ENCODE peak calls at places on chromosomes 2 and 18, in four cellular contexts. B is mucosa of descending colon, K is uterus, Q is AG04449. Z is an unnamed sample.

GRCh38 chr2:200798519-200798918 is 13.2 kb upstream of the BZW1 start:
- DNase-seq in B (no peak), K (no peak), Q (no peak), Z (no peak)

GRCh38 chr2:236667526-236667925 is 97.9 kb downstream of the ACKR3 start:
- DNase-seq in B (no peak), K (no peak), Q (no peak), Z (no peak)

GRCh38 chr2:152804687-152805408 is 86.4 kb downstream of the ARL6IP6 start:
- DNase-seq in B (no peak), K (no peak), Q (no peak), Z (no peak)

GRCh38 chr2:128604045-128604444 is 285.4 kb upstream of the HS6ST1 start:
- DNase-seq in B (no peak), K (no peak), Q (no peak), Z (no peak)

GRCh38 chr2:6495466-6495865 is 370.2 kb downstream of the CMPK2 start:
- DNase-seq in B (no peak), K (no peak), Q (no peak), Z (no peak)

GRCh38 chr18:57043241-57043640 is 103.6 kb upstream of the BOD1L2 start:
- DNase-seq in B (no peak), K (no peak), Q (no peak), Z (no peak)

GRCh38 chr2:184053326-184053725 is 545.0 kb upstream of the ZNF804A start:
- DNase-seq in B (peak; percentile 86), K (no peak), Q (no peak), Z (no peak)

GRCh38 chr2:25977768-25978167 is 4.5 kb downstream of the KIF3C start:
- DNase-seq in B (no peak), K (no peak), Q (no peak), Z (no peak)

GRCh38 chr2:102130651-102130991 is 11.9 kb upstream of the IL1R1 start:
- DNase-seq in B (no peak), K (no peak), Q (no peak), Z (no peak)

GRCh38 chr2:191593622-191594416 is 84.1 kb upstream of the NABP1 start:
- DNase-seq in B (no peak), K (no peak), Q (no peak), Z (no peak)

GRCh38 chr2:184779777-184780176 is 181.4 kb downstream of the ZNF804A start:
- DNase-seq in B (no peak), K (no peak), Q (no peak), Z (no peak)

GRCh38 chr2:36762764-36763490 is 66.4 kb downstream of the VIT start:
- DNase-seq in B (no peak), K (no peak), Q (no peak), Z (no peak)

GRCh38 chr2:189076572-189076971 is 102.4 kb downstream of the COL3A1 start:
- DNase-seq in B (peak; percentile 6), K (no peak), Q (no peak), Z (no peak)

GRCh38 chr2:216865658-216866057 is 5.8 kb upstream of the TNP1 start:
- DNase-seq in B (no peak), K (no peak), Q (no peak), Z (no peak)

GRCh38 chr2:117771969-117772630 is 42.4 kb upstream of the DDX18 start:
- DNase-seq in B (no peak), K (no peak), Q (no peak), Z (no peak)
- TF ChIP-seq CTCF in B (no peak), K (no peak), Q (no peak), Z (peak; percentile 47)

GRCh38 chr2:214077727-214078126 is 333.1 kb upstream of the VWC2L start:
- DNase-seq in B (no peak), K (no peak), Q (no peak), Z (no peak)
- H3K4me3 ChIP-seq in B (no peak overlapping the region), K (no peak overlapping the region), Q (no peak overlapping the region), Z (no peak overlapping the region)

GRCh38 chr18:77403969-77404535 is 154.4 kb downstream of the GALR1 start:
- DNase-seq in B (no peak), K (no peak), Q (no peak), Z (no peak)

GRCh38 chr18:77405096-77405495 is 155.4 kb downstream of the GALR1 start:
- DNase-seq in B (no peak), K (no peak), Q (no peak), Z (no peak)

DNA sequence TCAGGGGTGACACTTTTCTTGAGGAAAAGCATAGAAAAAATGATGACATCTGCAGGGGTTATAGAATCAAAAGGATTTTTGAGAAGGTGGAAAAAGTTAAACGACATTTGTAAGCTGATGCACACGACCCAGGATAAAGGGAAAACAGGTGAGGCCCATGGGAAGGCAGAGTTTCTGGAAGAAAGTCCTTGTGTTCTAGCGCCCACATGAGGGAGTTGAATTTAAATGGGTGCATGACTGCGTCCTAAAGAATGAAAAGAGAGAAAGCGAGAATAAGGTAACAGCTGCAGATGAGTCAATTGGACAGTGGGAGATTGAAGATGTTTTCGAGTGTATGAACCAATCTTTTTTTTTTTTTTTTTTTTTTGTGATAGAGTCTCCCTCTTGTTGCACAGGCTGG is 158.1 kb downstream of the GALR1 start:
- DNase-seq in B (no peak), K (no peak), Q (no peak), Z (no peak)
- TF ChIP-seq CTCF in B (no peak), K (no peak), Q (no peak), Z (no peak)

GRCh38 chr2:172093416-172094318 is 8.4 kb downstream of the DLX1 start:
- DNase-seq in B (no peak), K (no peak), Q (no peak), Z (no peak)
- H3K4me3 ChIP-seq in B (no peak overlapping the region), K (no peak overlapping the region), Q (peak overlapping the region; percentile 66), Z (no peak overlapping the region)

GRCh38 chr2:176272870-176273269 is 3.6 kb downstream of the MTX2 start:
- DNase-seq in B (no peak), K (no peak), Q (no peak), Z (no peak)

GRCh38 chr2:176268976-176269318 is 295 bp upstream of the MTX2 start:
- DNase-seq in B (no peak), K (no peak), Q (no peak), Z (no peak)

GRCh38 chr2:176270100-176270750 is 983 bp downstream of the MTX2 start:
- DNase-seq in B (peak; percentile 22), K (no peak), Q (no peak), Z (no peak)

GRCh38 chr2:176269319-176270099 is at the start of gene MTX2:
- DNase-seq in B (peak; percentile 83), K (peak; percentile 56), Q (no peak), Z (peak; percentile 6)
- TF ChIP-seq CTCF in B (no peak), K (no peak), Q (peak; percentile 0), Z (peak; percentile 16)

GRCh38 chr2:48045613-48046012 is 139.3 kb upstream of the FBXO11 start:
- DNase-seq in B (no peak), K (no peak), Q (no peak), Z (no peak)
- H3K4me3 ChIP-seq in B (no peak overlapping the region), K (no peak overlapping the region), Q (no peak overlapping the region), Z (no peak overlapping the region)

DNA sequence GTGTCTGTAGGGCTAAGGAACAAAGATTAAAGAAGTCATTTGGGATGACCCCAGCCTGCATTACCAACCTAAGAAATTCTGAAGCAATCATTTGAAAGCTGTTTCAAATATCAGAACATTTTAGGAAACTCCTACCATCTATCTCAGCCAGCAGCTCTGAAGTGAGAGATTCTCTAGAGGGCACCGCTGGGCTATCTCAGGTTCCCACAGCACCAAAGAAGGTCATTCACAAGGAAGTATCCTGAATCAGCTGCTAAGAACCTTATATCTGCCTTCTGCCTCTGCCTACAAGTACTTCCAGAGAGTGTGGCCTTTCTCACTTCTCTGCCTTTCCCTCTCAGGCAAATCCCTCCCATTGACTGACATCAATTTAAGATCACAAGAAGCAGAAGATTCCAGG is 13.4 kb upstream of the EVA1A start:
- DNase-seq in B (no peak), K (no peak), Q (no peak), Z (no peak)
- TF ChIP-seq CTCF in B (no peak), K (no peak), Q (peak; percentile 6), Z (peak; percentile 37)

GRCh38 chr2:62559582-62559981 is 53.6 kb upstream of the TMEM17 start:
- DNase-seq in B (no peak), K (no peak), Q (no peak), Z (no peak)
- H3K4me3 ChIP-seq in B (no peak overlapping the region), K (no peak overlapping the region), Q (no peak overlapping the region), Z (no peak overlapping the region)

GRCh38 chr18:30970201-30970816 is 72.2 kb downstream of the DSC3 start:
- DNase-seq in B (peak; percentile 42), K (no peak), Q (no peak), Z (no peak)
- TF ChIP-seq CTCF in B (no peak), K (no peak), Q (no peak), Z (no peak)

DNA sequence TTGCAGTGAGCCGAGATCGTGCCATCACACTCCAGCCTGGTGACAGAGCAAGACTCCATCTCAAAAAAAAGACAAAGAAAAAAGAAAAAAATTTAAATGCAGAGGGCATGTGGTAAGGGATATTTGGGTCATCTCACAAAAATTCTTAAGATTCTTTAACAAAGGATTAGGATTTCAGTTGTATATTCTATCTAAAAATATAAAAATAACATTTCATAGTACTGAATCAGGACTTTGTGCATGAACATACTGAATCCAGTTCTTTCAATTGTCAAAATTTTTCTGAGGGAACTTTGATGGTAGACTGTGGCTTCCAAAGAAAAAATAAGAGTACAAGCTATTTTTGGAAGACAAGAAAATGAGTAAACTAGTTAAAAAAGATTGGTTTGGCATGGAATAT is 6.5 kb upstream of the PPP3R1 start:
- DNase-seq in B (no peak), K (no peak), Q (no peak), Z (no peak)
- H3K4me3 ChIP-seq in B (no peak overlapping the region), K (no peak overlapping the region), Q (no peak overlapping the region), Z (no peak overlapping the region)